ENCODE peak calls at places on chromosomes 6 and 20, in nine cellular contexts. D, O, B, J, T, R, Y, N and V are unnamed samples.

GRCh38 chr6:17418281-17419188 is 25.1 kb downstream of the CAP2 start:
- DNase-seq in O (peak; percentile 21), T (no peak), N (no peak), D (peak; percentile 27), R (no peak), Y (no peak), J (peak; percentile 55), B (peak; percentile 79), V (no peak)

GRCh38 chr20:34999021-34999451 is 43.4 kb downstream of the MYH7B start:
- DNase-seq in Y (no peak), B (no peak), O (no peak), R (no peak), T (peak; percentile 41), J (peak; percentile 80), D (no peak), N (no peak), V (no peak)

GRCh38 chr6:15485875-15486274 is 177.0 kb downstream of the DTNBP1 start:
- DNase-seq in D (no peak), T (no peak), Y (no peak), O (peak; percentile 23), R (no peak), N (no peak), B (no peak), J (no peak), V (no peak)

GRCh38 chr20:40687384-40688128 is 1.5 kb downstream of the MAFB start:
- DNase-seq in N (peak; percentile 64), J (peak; percentile 84), B (peak; percentile 35), D (no peak), T (peak; percentile 63), Y (no peak), R (peak; percentile 83), O (no peak), V (peak; percentile 81)

GRCh38 chr6:134706806-134707205 is 243.1 kb downstream of the ALDH8A1 start:
- DNase-seq in Y (no peak), N (no peak), B (peak; percentile 67), J (no peak), D (peak; percentile 40), O (no peak), R (no peak), T (no peak), V (no peak)

GRCh38 chr6:27472182-27472616 is 706 bp downstream of the ZNF184 start:
- DNase-seq in O (no peak), R (no peak), N (peak; percentile 76), J (peak; percentile 66), T (peak; percentile 62), B (peak; percentile 86), Y (peak; percentile 59), D (peak; percentile 82), V (peak; percentile 79)

GRCh38 chr6:136761227-136761922 is 30.9 kb downstream of the MAP3K5 start:
- DNase-seq in N (no peak), B (peak; percentile 47), T (no peak), Y (no peak), J (no peak), O (no peak), R (peak; percentile 78), D (no peak), V (no peak)

GRCh38 chr6:105816875-105817274 is 269.3 kb upstream of the PRDM1 start:
- DNase-seq in R (no peak), D (no peak), T (no peak), B (no peak), N (no peak), Y (no peak), O (no peak), J (no peak), V (no peak)

GRCh38 chr6:34202329-34203201 is 34.1 kb upstream of the HMGA1 start:
- DNase-seq in J (no peak), T (no peak), N (no peak), Y (peak; percentile 43), O (no peak), R (no peak), D (peak; percentile 52), B (no peak), V (no peak)

DNA sequence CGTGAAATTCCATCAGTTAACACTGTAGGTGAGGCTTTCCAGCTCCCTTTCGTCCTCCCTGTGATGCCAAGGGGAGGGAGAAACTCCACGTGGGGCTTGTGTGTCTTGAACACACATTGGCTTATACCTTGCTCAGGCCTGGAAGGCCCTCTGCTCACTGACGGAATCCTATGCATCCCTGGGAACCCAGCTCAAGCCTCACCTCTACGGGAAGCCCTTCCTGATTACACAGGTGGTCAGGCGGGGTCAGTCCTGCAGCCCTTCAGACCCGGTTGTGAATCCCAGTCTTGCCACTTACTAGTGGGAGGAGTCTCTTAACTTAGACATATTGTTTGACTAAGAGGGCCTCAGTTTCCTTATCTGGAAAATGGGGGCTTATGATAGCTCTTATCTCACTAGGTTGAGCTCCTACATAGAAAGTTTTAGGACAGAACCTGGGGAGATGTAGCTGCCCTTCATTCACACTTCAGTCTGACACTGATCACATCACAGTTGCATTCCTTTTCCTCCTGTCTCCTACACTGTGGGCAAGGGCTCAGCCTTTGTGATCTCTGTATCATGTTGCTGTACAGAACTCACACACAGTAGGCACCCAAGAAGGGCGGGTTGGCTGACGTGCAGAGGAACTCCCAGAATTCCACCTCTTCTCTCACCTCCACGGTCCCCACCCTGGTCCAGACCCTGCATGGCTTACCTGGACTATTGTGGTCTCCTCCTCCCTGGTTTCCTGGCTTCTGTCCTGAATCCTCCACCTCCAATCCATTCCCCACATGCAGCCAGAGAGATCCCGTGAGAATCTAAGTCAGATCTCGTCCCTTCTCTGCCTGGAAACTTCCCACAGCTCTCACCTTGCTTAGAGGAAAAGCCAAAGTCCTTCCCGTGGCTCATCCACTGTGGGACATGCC is 129.6 kb downstream of the CEBPB start:
- DNase-seq in T (no peak), R (peak; percentile 27), D (no peak), J (no peak), N (no peak), O (no peak), Y (no peak), B (peak; percentile 8), V (no peak)
- H3K4me3 ChIP-seq in T (peak overlapping the region; percentile 49), R (peak overlapping the region; percentile 37), D (peak overlapping the region; percentile 76), J (peak overlapping the region; percentile 42), N (no peak overlapping the region), O (peak overlapping the region; percentile 62), Y (peak overlapping the region; percentile 59), B (no peak overlapping the region), V (peak overlapping the region; percentile 61)

DNA sequence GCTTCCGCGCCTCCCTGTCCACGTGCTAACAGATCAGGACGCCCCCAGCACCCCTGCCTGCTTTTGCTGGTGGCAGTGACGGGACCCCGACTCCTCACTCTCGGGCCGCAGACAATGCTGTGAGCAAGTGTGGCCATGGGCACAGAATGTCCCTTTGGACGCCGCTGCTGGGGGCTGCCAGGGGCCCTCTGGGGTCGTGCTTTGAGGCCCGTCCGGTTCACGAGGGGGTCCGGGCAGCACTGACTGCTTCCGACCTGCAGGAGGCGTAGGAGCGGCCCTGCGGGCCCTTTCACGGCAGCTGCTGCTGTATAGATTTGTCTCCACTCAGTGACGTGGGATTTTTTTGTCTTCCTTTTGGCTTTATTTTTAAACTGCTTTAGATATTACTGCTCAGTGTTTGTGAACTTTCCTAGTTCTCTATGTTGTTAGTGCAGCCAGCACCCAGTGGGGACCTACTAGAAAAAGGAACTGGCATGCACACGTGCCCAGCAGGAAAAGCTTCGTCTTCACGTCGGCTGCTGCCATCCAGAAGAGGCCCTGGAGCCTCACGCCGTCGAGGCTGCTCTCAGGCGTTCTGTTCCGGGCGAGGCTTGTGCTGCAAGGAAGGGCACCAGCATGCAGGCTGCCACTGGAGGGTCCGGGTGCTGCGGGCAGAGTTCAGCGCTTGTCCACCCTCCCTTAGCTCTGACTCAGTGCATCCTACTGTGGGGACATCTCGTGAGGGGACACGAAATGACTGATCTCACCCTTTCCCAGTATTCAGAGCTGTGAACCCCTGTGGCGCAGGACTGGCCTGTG is 21.7 kb downstream of the UCKL1 start:
- DNase-seq in B (no peak), D (no peak), R (peak; percentile 71), O (no peak), N (no peak), Y (no peak), T (no peak), J (no peak), V (no peak)
- TF ChIP-seq CTCF in B (peak; percentile 22), D (peak; percentile 3), R (no peak), O (peak; percentile 31), N (no peak), Y (no peak), T (no peak), J (no peak), V (no peak)

DNA sequence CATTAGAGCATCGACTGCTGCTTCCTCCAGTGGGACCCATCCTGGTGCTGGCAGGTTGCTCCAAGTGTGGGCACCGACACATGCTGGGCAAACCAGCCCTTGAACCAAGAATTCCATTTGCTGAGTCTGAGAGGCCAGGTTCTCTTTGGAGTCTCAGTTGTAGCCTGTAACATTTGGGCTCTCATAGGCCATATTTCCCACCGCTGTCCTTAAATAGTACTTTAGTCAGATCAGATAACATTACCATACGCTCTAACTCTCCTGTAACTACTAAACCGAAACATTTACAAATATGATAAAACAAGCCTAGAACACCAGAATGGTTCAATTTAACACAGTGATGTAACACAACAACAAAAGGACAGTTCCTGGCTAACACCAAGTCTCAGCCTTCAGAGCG is 28.3 kb upstream of the CD93 start:
- DNase-seq in N (no peak), T (no peak), R (no peak), J (no peak), D (no peak), B (no peak), O (no peak), Y (no peak), V (no peak)
- H3K27ac ChIP-seq in N (no peak overlapping the region), T (peak overlapping the region; percentile 26), R (peak overlapping the region; percentile 49), J (peak overlapping the region; percentile 9), D (no peak overlapping the region), B (no peak overlapping the region), O (no peak overlapping the region), Y (no peak overlapping the region), V (no peak overlapping the region)

GRCh38 chr6:119544325-119545150 is 195.0 kb upstream of the MAN1A1 start:
- DNase-seq in N (peak; percentile 5), T (no peak), Y (no peak), O (no peak), D (no peak), B (no peak), R (no peak), J (no peak), V (no peak)
- H3K4me3 ChIP-seq in N (no peak overlapping the region), T (no peak overlapping the region), Y (no peak overlapping the region), O (no peak overlapping the region), D (no peak overlapping the region), B (no peak overlapping the region), R (no peak overlapping the region), J (no peak overlapping the region), V (no peak overlapping the region)

GRCh38 chr6:41371461-41371991 is 36.1 kb downstream of the NCR2 start:
- DNase-seq in Y (no peak), D (no peak), J (peak; percentile 51), R (peak; percentile 73), B (peak; percentile 68), N (peak; percentile 84), T (peak; percentile 23), O (no peak), V (no peak)
- TF ChIP-seq CTCF in Y (no peak), D (no peak), J (no peak), R (no peak), B (no peak), N (peak; percentile 48), T (peak; percentile 7), O (no peak), V (no peak)

GRCh38 chr6:107399927-107400326 is 59.4 kb downstream of the PDSS2 start:
- DNase-seq in T (no peak), J (no peak), D (no peak), B (peak; percentile 18), R (no peak), Y (no peak), O (no peak), N (no peak), V (no peak)
- H3K27ac ChIP-seq in T (no peak overlapping the region), J (no peak overlapping the region), D (no peak overlapping the region), B (no peak overlapping the region), R (no peak overlapping the region), Y (no peak overlapping the region), O (no peak overlapping the region), N (no peak overlapping the region), V (no peak overlapping the region)